ENCODE peak calls at places on chromosomes 16 and 17, in five cellular contexts. E is substantia nigra; Y is psoas muscle; C is activated effector memory CD4-positive, alpha-beta T cell treated with Interleukin-2 at 50 U/mL for 16 hours; N is endothelial cell. Q is an unnamed sample.

GRCh38 chr16:4212934-4213296 is 29.0 kb downstream of the SRL start:
- DNase-seq in Y (no peak), E (no peak), C (no peak), N (no peak), Q (no peak)

GRCh38 chr16:12257926-12258561 is 281.5 kb downstream of the SNX29 start:
- DNase-seq in C (no peak), E (no peak), Y (no peak), N (no peak), Q (no peak)

GRCh38 chr17:4086041-4086483 is 56.8 kb downstream of the ZZEF1 start:
- DNase-seq in Y (no peak), C (no peak), N (no peak), E (no peak), Q (no peak)

GRCh38 chr17:45702666-45703266 is 81.4 kb upstream of the CRHR1 start:
- DNase-seq in C (no peak), E (no peak), Y (no peak), N (peak), Q (no peak)

GRCh38 chr17:8832711-8833352 is 33.7 kb upstream of the MFSD6L start:
- DNase-seq in Y (no peak), N (peak), E (no peak), C (no peak), Q (no peak)

GRCh38 chr16:81634380-81635121 is 144.5 kb upstream of the PLCG2 start:
- DNase-seq in C (no peak), E (no peak), N (no peak), Y (no peak), Q (no peak)

GRCh38 chr17:8226536-8227237 is 16.3 kb upstream of the AURKB start:
- DNase-seq in N (peak), E (peak), C (no peak), Y (peak), Q (peak)

GRCh38 chr17:76556759-76557367 is 17.0 kb downstream of the PRCD start:
- DNase-seq in E (no peak), C (no peak), Y (no peak), N (no peak), Q (no peak)

GRCh38 chr17:60352071-60352470 is 39.9 kb downstream of the USP32 start:
- DNase-seq in N (no peak), C (no peak), Y (no peak), E (no peak), Q (no peak)

GRCh38 chr16:79211581-79211980 is 389.0 kb downstream of the MAF start:
- DNase-seq in E (peak), N (no peak), C (no peak), Y (no peak), Q (no peak)

GRCh38 chr16:25135239-25135878 is 23.8 kb downstream of the LCMT1 start:
- DNase-seq in N (no peak), E (no peak), C (no peak), Y (no peak), Q (no peak)

GRCh38 chr17:73910216-73910615 is 266.0 kb upstream of the SDK2 start:
- DNase-seq in N (no peak), E (no peak), C (no peak), Y (no peak), Q (no peak)

GRCh38 chr16:68298312-68298711 is 12.4 kb downstream of the SLC7A6OS start:
- DNase-seq in E (no peak), Y (no peak), C (no peak), N (no peak), Q (no peak)

GRCh38 chr17:57662644-57663308 is 82.3 kb downstream of the CCDC182 start:
- DNase-seq in Y (peak), E (peak), N (peak), C (peak), Q (peak)

GRCh38 chr16:12544477-12545291 is 259.0 kb downstream of the CPPED1 start:
- DNase-seq in E (peak), N (no peak), C (no peak), Y (no peak), Q (no peak)

GRCh38 chr17:37844158-37844976 is 79.8 kb upstream of the TBC1D3K start:
- DNase-seq in C (peak), N (peak), Y (peak), E (no peak), Q (peak)

GRCh38 chr17:2054740-2055493 is at the start of gene HIC1:
- DNase-seq in N (peak), C (peak), E (peak), Y (peak), Q (peak)

GRCh38 chr17:70810609-70811008 is 641.3 kb downstream of the KCNJ2 start:
- DNase-seq in Y (no peak), N (no peak), E (no peak), C (no peak), Q (no peak)

GRCh38 chr17:80586464-80587228 is 42.0 kb downstream of the RPTOR start:
- DNase-seq in E (no peak), N (no peak), Y (peak), C (no peak), Q (no peak)

GRCh38 chr17:66275651-66276050 is 26.8 kb upstream of the PRKCA start:
- DNase-seq in C (no peak), Y (no peak), E (no peak), N (no peak), Q (no peak)

GRCh38 chr16:65809627-65810026 is 556.9 kb upstream of the CDH5 start:
- DNase-seq in Y (no peak), N (no peak), E (no peak), C (no peak), Q (no peak)

GRCh38 chr17:72456026-72456569 is 335.3 kb downstream of the SOX9 start:
- DNase-seq in Y (no peak), C (no peak), E (no peak), N (no peak), Q (no peak)

GRCh38 chr17:7922499-7923289 is 6.6 kb upstream of the RNF227 start:
- DNase-seq in E (peak), C (peak), Y (peak), N (peak), Q (peak)

GRCh38 chr16:67967956-67968439 is 439 bp downstream of the SLC12A4 start:
- DNase-seq in N (no peak), Y (peak), C (no peak), E (no peak), Q (peak)

GRCh38 chr16:2902337-2903130 is 9.2 kb upstream of the FLYWCH1 start:
- DNase-seq in Y (no peak), E (no peak), N (no peak), C (no peak), Q (no peak)

GRCh38 chr17:47316316-47316715 is 7.4 kb upstream of the EFCAB13 start:
- DNase-seq in N (no peak), C (no peak), E (no peak), Y (no peak), Q (no peak)

GRCh38 chr17:29590979-29591736 is 1.7 kb upstream of the GIT1 start:
- DNase-seq in C (no peak), N (no peak), Y (peak), E (peak), Q (peak)

GRCh38 chr16:72910371-72910770 is 137.6 kb downstream of the ZFHX3 start:
- DNase-seq in Y (no peak), N (no peak), C (no peak), E (no peak), Q (no peak)

GRCh38 chr17:44159519-44160210 is 10.8 kb upstream of the ASB16 start:
- DNase-seq in E (no peak), C (peak), Y (no peak), N (no peak), Q (no peak)

GRCh38 chr16:22326369-22326652 is 29.1 kb downstream of the POLR3E start:
- DNase-seq in E (no peak), N (no peak), C (no peak), Y (no peak), Q (no peak)

GRCh38 chr17:67434061-67434525 is 57.0 kb downstream of the PITPNC1 start:
- DNase-seq in C (peak), N (no peak), E (no peak), Y (no peak), Q (no peak)

GRCh38 chr17:45019177-45019711 is 32.2 kb downstream of the DCAKD start:
- DNase-seq in E (no peak), N (no peak), Y (peak), C (peak), Q (peak)

GRCh38 chr17:43779145-43780125 is 658 bp upstream of the DUSP3 start:
- DNase-seq in E (peak), N (peak), Y (no peak), C (no peak), Q (no peak)

GRCh38 chr16:57373117-57373947 is 1.0 kb downstream of the CX3CL1 start:
- DNase-seq in C (no peak), E (no peak), Y (no peak), N (no peak), Q (no peak)

Q was measured in sciatic nerve.